ENCODE peak calls at places on chromosomes 3 and 15, in nine cellular contexts. O, A, S, H, I, M, G, P and E are unnamed samples.

GRCh38 chr3:129549006-129549800 is 6.2 kb downstream of the H1-8 start:
- DNase-seq in O (peak), A (peak), S (no peak), H (no peak), I (no peak), M (no peak), G (no peak), P (no peak), E (no peak)

GRCh38 chr3:7876741-7877297 is 624.8 kb upstream of the LMCD1 start:
- DNase-seq in O (no peak), A (no peak), S (no peak), H (no peak), I (no peak), M (no peak), G (no peak), P (no peak), E (no peak)

GRCh38 chr3:133606342-133606741 is 32.9 kb downstream of the CDV3 start:
- DNase-seq in O (no peak), A (no peak), S (no peak), H (no peak), I (no peak), M (no peak), G (no peak), P (no peak), E (no peak)

GRCh38 chr3:71565326-71565725 is 18.2 kb downstream of the FOXP1 start:
- DNase-seq in O (no peak), A (no peak), S (no peak), H (no peak), I (no peak), M (no peak), G (no peak), P (no peak), E (no peak)

GRCh38 chr3:25380222-25380739 is 47.8 kb upstream of the RARB start:
- DNase-seq in O (no peak), A (no peak), S (no peak), H (no peak), I (no peak), M (no peak), G (no peak), P (no peak), E (no peak)

GRCh38 chr15:85354432-85354831 is 26.0 kb upstream of the AKAP13 start:
- DNase-seq in O (no peak), A (no peak), S (no peak), H (no peak), I (no peak), M (no peak), G (no peak), P (no peak), E (no peak)

GRCh38 chr3:141876381-141876890 is at the start of gene ATP1B3:
- DNase-seq in O (peak), A (peak), S (peak), H (peak), I (peak), M (peak), G (peak), P (peak), E (peak)

GRCh38 chr3:172987268-172987667 is 153.8 kb downstream of the SPATA16 start:
- DNase-seq in O (no peak), A (no peak), S (no peak), H (no peak), I (no peak), M (no peak), G (no peak), P (no peak), E (no peak)

GRCh38 chr3:169218314-169218983 is 445.1 kb downstream of the MECOM start:
- DNase-seq in O (no peak), A (peak), S (no peak), H (peak), I (no peak), M (peak), G (no peak), P (peak), E (peak)

GRCh38 chr15:42933886-42934667 is 13.5 kb upstream of the TTBK2 start:
- DNase-seq in O (no peak), A (peak), S (no peak), H (no peak), I (no peak), M (no peak), G (no peak), P (no peak), E (no peak)

GRCh38 chr3:128153156-128154011 is at the start of gene EEFSEC:
- DNase-seq in O (peak), A (peak), S (peak), H (peak), I (peak), M (peak), G (peak), P (peak), E (peak)

GRCh38 chr3:138921316-138922292 is 25.3 kb downstream of the FOXL2 start:
- DNase-seq in O (no peak), A (no peak), S (no peak), H (no peak), I (no peak), M (no peak), G (no peak), P (no peak), E (no peak)

GRCh38 chr15:22884344-22884743 is 45.9 kb downstream of the NIPA2 start:
- DNase-seq in O (no peak), A (no peak), S (no peak), H (no peak), I (no peak), M (no peak), G (peak), P (no peak), E (no peak)

GRCh38 chr3:6326760-6327159 is 534.2 kb upstream of the GRM7 start:
- DNase-seq in O (no peak), A (no peak), S (no peak), H (no peak), I (no peak), M (no peak), G (no peak), P (no peak), E (no peak)

GRCh38 chr15:51672913-51673857 is 8.1 kb upstream of the SCG3 start:
- DNase-seq in O (no peak), A (no peak), S (no peak), H (no peak), I (no peak), M (no peak), G (no peak), P (no peak), E (no peak)

GRCh38 chr15:63833246-63833696 is 477 bp downstream of the HERC1 start:
- DNase-seq in O (peak), A (peak), S (peak), H (peak), I (peak), M (peak), G (peak), P (peak), E (peak)

GRCh38 chr3:193972816-193973215 is 163.1 kb upstream of the HES1 start:
- DNase-seq in O (no peak), A (no peak), S (no peak), H (no peak), I (no peak), M (no peak), G (no peak), P (no peak), E (no peak)

GRCh38 chr3:58659051-58659675 is 7.4 kb downstream of the FAM3D start:
- DNase-seq in O (no peak), A (no peak), S (no peak), H (peak), I (no peak), M (peak), G (peak), P (peak), E (peak)

GRCh38 chr3:23834082-23834870 is 28.5 kb downstream of the UBE2E1 start:
- DNase-seq in O (no peak), A (peak), S (no peak), H (no peak), I (no peak), M (no peak), G (no peak), P (no peak), E (no peak)

GRCh38 chr3:124174463-124174862 is 182.5 kb upstream of the ROPN1 start:
- DNase-seq in O (no peak), A (no peak), S (peak), H (no peak), I (no peak), M (no peak), G (no peak), P (no peak), E (no peak)

GRCh38 chr3:10996345-10997050 is 4.0 kb downstream of the SLC6A1 start:
- DNase-seq in O (no peak), A (no peak), S (no peak), H (no peak), I (no peak), M (no peak), G (no peak), P (no peak), E (no peak)

GRCh38 chr3:182913889-182914288 is 66.4 kb downstream of the DCUN1D1 start:
- DNase-seq in O (no peak), A (no peak), S (no peak), H (no peak), I (no peak), M (no peak), G (no peak), P (no peak), E (no peak)

GRCh38 chr3:59001675-59002074 is 48.1 kb downstream of the CFAP20DC start:
- DNase-seq in O (no peak), A (peak), S (no peak), H (no peak), I (no peak), M (no peak), G (no peak), P (no peak), E (no peak)

GRCh38 chr3:179819379-179819778 is 166.5 kb downstream of the USP13 start:
- DNase-seq in O (no peak), A (no peak), S (no peak), H (no peak), I (no peak), M (no peak), G (no peak), P (no peak), E (no peak)

GRCh38 chr15:52008698-52009434 is 10.2 kb upstream of the MAPK6 start:
- DNase-seq in O (no peak), A (no peak), S (no peak), H (no peak), I (no peak), M (no peak), G (no peak), P (peak), E (no peak)

GRCh38 chr3:23668430-23668904 is 137.3 kb upstream of the UBE2E1 start:
- DNase-seq in O (no peak), A (no peak), S (no peak), H (no peak), I (no peak), M (no peak), G (no peak), P (no peak), E (no peak)

DNA sequence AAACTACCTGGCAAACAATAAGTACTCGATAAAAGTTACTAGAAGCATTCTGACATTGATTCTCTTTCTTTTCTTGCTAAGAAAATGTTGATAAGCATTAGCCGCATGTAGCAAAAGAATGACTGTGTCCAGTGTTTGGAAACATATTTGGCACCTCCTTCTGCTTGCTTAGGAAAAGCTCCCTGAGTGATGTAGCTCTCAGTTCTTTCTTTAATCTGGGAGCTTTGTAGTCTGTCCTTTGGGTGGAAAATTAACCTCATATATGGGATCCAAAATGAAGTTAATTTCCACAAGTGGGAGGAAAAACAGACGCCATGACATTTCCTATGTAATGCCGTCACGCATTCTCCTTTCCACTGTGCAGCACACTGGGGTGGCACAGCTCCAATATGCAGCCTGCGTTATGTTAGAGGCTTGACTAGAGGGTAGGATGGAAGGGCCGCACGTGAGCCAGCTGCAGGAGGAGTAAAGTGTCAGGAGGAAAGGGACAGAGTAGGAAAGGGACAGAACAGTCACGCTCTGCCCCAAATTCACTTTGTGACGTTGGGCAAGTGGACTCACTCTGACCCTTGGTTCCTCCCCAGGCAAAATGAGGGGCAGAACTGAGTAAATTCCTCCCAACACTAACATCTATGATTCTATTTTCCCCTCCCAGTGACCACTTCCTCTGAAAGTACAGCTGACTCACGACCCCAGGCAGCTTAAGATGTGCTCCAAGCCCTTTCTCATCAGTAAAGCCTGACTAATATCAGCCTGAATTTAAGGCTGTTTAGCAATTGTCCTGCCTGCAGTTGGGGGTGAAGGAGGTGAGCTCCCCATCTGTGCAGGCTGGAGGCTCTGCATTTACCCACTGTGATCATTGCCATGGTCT is 176.4 kb upstream of the PFN2 start:
- DNase-seq in O (no peak), A (peak), S (peak), H (no peak), I (peak), M (no peak), G (no peak), P (no peak), E (peak)
- TF ChIP-seq POLR2A in O (no peak), A (no peak), S (no peak), H (no peak), I (no peak), M (no peak), G (no peak), P (no peak), E (no peak)

GRCh38 chr3:16884748-16885587 is at the start of gene PLCL2:
- DNase-seq in O (peak), A (peak), S (peak), H (peak), I (peak), M (peak), G (peak), P (no peak), E (peak)
- TF ChIP-seq POLR2A in O (no peak), A (no peak), S (no peak), H (peak), I (no peak), M (no peak), G (no peak), P (no peak), E (peak)

GRCh38 chr3:15606434-15606891 is 4.9 kb downstream of the BTD start:
- DNase-seq in O (no peak), A (no peak), S (no peak), H (peak), I (no peak), M (no peak), G (no peak), P (no peak), E (peak)
- TF ChIP-seq POLR2A in O (no peak), A (no peak), S (no peak), H (no peak), I (no peak), M (no peak), G (no peak), P (no peak), E (no peak)

GRCh38 chr3:40992023-40992422 is 207.3 kb upstream of the CTNNB1 start:
- DNase-seq in O (no peak), A (no peak), S (no peak), H (no peak), I (no peak), M (no peak), G (no peak), P (peak), E (no peak)

GRCh38 chr3:40985195-40985594 is 214.1 kb upstream of the CTNNB1 start:
- DNase-seq in O (no peak), A (peak), S (no peak), H (no peak), I (no peak), M (no peak), G (no peak), P (no peak), E (peak)

GRCh38 chr3:40994611-40995010 is 204.7 kb upstream of the CTNNB1 start:
- DNase-seq in O (no peak), A (no peak), S (no peak), H (no peak), I (no peak), M (no peak), G (no peak), P (no peak), E (no peak)

GRCh38 chr3:40990062-40990456 is 209.2 kb upstream of the CTNNB1 start:
- DNase-seq in O (no peak), A (no peak), S (no peak), H (no peak), I (no peak), M (no peak), G (no peak), P (no peak), E (no peak)

DNA sequence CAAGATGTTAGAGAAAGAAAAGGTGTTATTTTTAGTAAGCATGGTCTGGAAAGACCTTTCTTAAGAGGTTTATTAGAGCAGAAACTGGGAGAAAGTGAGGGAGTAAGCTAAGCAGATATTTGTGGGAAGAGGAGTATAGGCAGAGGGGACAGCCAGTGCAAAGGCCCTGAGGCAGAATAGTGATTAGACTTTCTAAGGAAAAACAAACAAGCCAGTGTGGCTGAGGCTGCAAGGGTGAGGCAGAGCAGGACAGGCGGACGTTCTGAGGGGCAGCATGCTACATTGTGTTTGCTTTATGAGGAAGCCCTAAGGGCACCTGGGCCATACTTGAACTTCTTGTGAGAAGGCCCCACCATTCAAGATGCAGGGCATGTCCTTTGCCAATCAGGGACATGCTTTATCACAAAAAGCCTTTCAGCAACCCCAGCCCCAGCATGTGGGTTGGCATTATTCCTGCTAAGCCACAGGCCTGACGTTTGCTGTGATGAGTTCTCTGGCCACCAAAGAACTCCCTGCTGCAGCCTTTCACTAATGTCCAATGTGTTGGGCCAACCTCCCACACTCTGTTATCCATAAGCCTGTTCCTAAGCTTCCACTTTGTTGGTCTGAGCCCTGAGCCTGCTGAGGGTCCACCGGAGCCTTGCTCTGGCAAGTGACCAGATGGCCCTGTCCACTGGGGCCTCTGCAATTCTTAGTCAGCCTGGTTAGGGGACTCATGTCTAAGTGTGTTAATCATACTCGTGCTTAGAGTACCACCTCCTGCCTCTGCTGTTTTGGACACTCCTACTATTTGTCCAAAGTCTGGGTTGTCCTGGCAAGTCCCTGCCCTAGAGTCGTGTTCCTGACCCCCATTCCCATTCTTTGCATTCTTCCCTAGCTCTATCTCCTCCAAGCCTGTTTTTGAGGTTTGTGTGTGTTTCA is 209.9 kb upstream of the CTNNB1 start:
- DNase-seq in O (no peak), A (no peak), S (no peak), H (no peak), I (no peak), M (no peak), G (no peak), P (no peak), E (no peak)
- TF ChIP-seq POLR2A in O (no peak), A (no peak), S (no peak), H (no peak), I (no peak), M (no peak), G (no peak), P (no peak), E (no peak)